ENCODE peak calls at places on chromosomes 1 and 21, in four cellular contexts. I, D, V and T are unnamed samples.

GRCh38 chr21:43274946-43275310 is 106.1 kb downstream of the CRYAA start:
- DNase-seq in I (no peak), D (no peak), V (no peak), T (no peak)

GRCh38 chr21:26782754-26783153 is 62.5 kb downstream of the ADAMTS1 start:
- DNase-seq in I (no peak), D (no peak), V (no peak), T (no peak)

GRCh38 chr21:27372381-27372780 is 405.5 kb upstream of the ADAMTS5 start:
- DNase-seq in I (no peak), D (no peak), V (no peak), T (no peak)

GRCh38 chr1:227892930-227893695 is 54.6 kb downstream of the WNT9A start:
- DNase-seq in I (peak; percentile 56), D (peak; percentile 15), V (no peak), T (no peak)

GRCh38 chr1:203264052-203264501 is 34.6 kb upstream of the CHIT1 start:
- DNase-seq in I (no peak), D (peak; percentile 17), V (no peak), T (no peak)

GRCh38 chr1:234968470-234968869 is 160.2 kb downstream of the TOMM20 start:
- DNase-seq in I (no peak), D (no peak), V (no peak), T (no peak)

GRCh38 chr1:229406798-229407197 is 27.1 kb downstream of the ACTA1 start:
- DNase-seq in I (no peak), D (no peak), V (no peak), T (no peak)

GRCh38 chr1:239999170-239999569 is 92.5 kb upstream of the FMN2 start:
- DNase-seq in I (no peak), D (no peak), V (no peak), T (no peak)

GRCh38 chr1:9271861-9272595 is 20.7 kb upstream of the SPSB1 start:
- DNase-seq in I (no peak), D (no peak), V (no peak), T (no peak)

GRCh38 chr1:236552901-236553300 is 29.1 kb downstream of the LGALS8 start:
- DNase-seq in I (no peak), D (no peak), V (no peak), T (no peak)

GRCh38 chr1:228066891-228067654 is 15.4 kb upstream of the ARF1 start:
- DNase-seq in I (no peak), D (no peak), V (no peak), T (no peak)

GRCh38 chr1:201748331-201748730 is 80.6 kb upstream of the IPO9 start:
- DNase-seq in I (no peak), D (no peak), V (peak; percentile 54), T (no peak)

GRCh38 chr1:23598424-23598823 is 39.1 kb upstream of the ID3 start:
- DNase-seq in I (no peak), D (no peak), V (no peak), T (no peak)

GRCh38 chr1:9835758-9836631 is 12.2 kb upstream of the CLSTN1 start:
- DNase-seq in I (peak; percentile 52), D (peak; percentile 86), V (peak; percentile 74), T (no peak)

GRCh38 chr1:145986551-145986950 is 9.8 kb downstream of the TXNIP start:
- DNase-seq in I (no peak), D (no peak), V (no peak), T (no peak)

GRCh38 chr1:228289239-228289849 is 81.5 kb downstream of the OBSCN start:
- DNase-seq in I (peak; percentile 43), D (no peak), V (no peak), T (no peak)

GRCh38 chr1:186188004-186188539 is 187.0 kb downstream of the TPR start:
- DNase-seq in I (no peak), D (no peak), V (peak; percentile 54), T (no peak)

GRCh38 chr1:93585059-93585966 is 96.3 kb downstream of the BCAR3 start:
- DNase-seq in I (peak; percentile 93), D (peak; percentile 98), V (peak; percentile 99), T (no peak)

GRCh38 chr1:234531181-234532132 is 52.5 kb upstream of the TARBP1 start:
- DNase-seq in I (peak; percentile 78), D (peak; percentile 82), V (peak; percentile 34), T (no peak)

GRCh38 chr1:31562707-31563360 is 13.5 kb upstream of the TINAGL1 start:
- DNase-seq in I (no peak), D (peak; percentile 10), V (peak; percentile 76), T (no peak)

GRCh38 chr21:45985471-45986315 is 4.1 kb downstream of the COL6A1 start:
- DNase-seq in I (peak; percentile 75), D (no peak), V (no peak), T (no peak)

DNA sequence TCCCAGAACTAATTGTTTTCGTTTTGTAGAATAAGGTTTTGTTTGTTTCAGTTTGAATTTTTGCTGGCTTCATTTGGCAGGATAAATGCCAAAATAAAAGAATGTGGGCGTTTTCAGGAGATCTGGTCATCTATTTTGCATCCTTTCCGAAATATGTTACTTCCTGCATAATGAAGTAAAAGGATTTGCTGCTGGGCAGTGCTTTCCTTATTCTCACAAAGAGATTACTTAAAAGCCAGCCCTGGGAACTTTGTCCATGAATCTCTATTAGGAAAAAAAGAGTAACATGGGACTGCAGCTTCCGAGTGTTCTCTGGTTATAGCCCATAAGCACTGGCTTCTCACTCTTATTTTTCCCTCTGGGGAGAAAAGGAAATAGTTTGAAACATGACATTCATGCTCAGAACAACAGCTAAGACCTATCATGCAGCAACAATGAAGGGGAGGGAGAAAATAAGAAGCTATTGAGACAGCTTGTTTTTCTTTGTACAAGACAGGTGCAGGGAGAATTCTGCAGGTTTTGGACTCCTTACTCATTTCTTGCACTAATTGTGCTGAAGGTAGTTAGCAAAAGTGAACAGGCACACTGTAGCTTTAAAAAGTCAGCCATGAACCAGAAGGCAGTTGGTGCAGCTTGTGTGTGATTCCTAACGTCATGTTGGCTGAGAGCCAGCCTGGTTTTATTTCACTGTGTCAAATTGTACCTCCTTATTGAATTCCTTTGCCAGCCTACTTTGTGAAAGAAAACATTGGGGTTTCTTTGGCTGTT is at the start of gene SAMD13:
- DNase-seq in I (no peak), D (peak; percentile 55), V (peak; percentile 26), T (no peak)
- H3K4me3 ChIP-seq in I (peak within 1 kb of the TSS; percentile 32), D (peak within 1 kb of the TSS; percentile 25), V (no peak within 1 kb of the TSS), T (peak within 1 kb of the TSS; percentile 19)

GRCh38 chr1:156435551-156436318 is 64.8 kb downstream of the MEF2D start:
- DNase-seq in I (peak; percentile 84), D (no peak), V (no peak), T (no peak)
- H3K4me3 ChIP-seq in I (peak overlapping the region; percentile 45), D (peak overlapping the region; percentile 31), V (no peak overlapping the region), T (peak overlapping the region; percentile 22)

GRCh38 chr1:206506405-206506802 is 927 bp upstream of the RASSF5 start:
- DNase-seq in I (no peak), D (no peak), V (no peak), T (no peak)

GRCh38 chr1:206505702-206506375 is 1.5 kb upstream of the RASSF5 start:
- DNase-seq in I (no peak), D (no peak), V (no peak), T (no peak)

GRCh38 chr1:206508130-206508884 is 976 bp downstream of the RASSF5 start:
- DNase-seq in I (no peak), D (no peak), V (no peak), T (no peak)

GRCh38 chr1:206507395-206508129 is at the start of gene RASSF5:
- DNase-seq in I (peak; percentile 98), D (peak; percentile 91), V (peak; percentile 89), T (peak; percentile 35)

GRCh38 chr1:206506803-206507394 is 432 bp upstream of the RASSF5 start:
- DNase-seq in I (peak; percentile 90), D (no peak), V (no peak), T (no peak)
- H3K4me3 ChIP-seq in I (peak overlapping the region; percentile 81), D (peak overlapping the region; percentile 64), V (peak overlapping the region; percentile 69), T (peak overlapping the region; percentile 85)

GRCh38 chr1:47996406-47997226 is 569 bp downstream of the TRABD2B start:
- DNase-seq in I (peak; percentile 86), D (no peak), V (no peak), T (no peak)
- H3K4me3 ChIP-seq in I (peak overlapping the region; percentile 55), D (peak overlapping the region; percentile 65), V (no peak overlapping the region), T (peak overlapping the region; percentile 84)

GRCh38 chr1:161260939-161261858 is 2.7 kb downstream of the PCP4L1 start:
- DNase-seq in I (no peak), D (no peak), V (no peak), T (no peak)

GRCh38 chr1:161259765-161260164 is 1.2 kb downstream of the PCP4L1 start:
- DNase-seq in I (no peak), D (no peak), V (no peak), T (no peak)

GRCh38 chr1:161261859-161262225 is 3.3 kb downstream of the PCP4L1 start:
- DNase-seq in I (no peak), D (no peak), V (no peak), T (no peak)

GRCh38 chr1:161258439-161259386 is at the start of gene PCP4L1:
- DNase-seq in I (peak; percentile 89), D (peak; percentile 56), V (peak; percentile 16), T (no peak)

DNA sequence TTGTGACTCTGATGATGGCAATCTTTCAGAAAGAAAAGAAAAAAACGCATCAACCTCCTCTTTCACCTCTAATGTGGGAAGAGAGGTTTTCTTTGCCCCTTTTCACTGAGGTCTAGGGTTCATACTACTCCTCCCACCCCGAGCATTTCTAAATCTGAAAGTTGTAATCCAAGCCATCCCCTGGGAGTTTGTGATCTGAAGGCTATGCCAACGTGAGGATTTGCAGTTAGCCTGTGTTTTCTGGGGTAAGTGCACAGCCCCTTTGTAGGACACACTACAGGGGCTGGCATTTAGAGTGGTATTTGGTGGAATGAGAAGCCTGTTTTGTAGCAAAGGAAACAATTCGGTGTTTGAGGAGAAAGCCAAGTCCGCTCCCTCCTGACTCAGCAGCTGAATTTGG is 1.8 kb downstream of the PCP4L1 start:
- DNase-seq in I (no peak), D (no peak), V (no peak), T (no peak)
- H3K4me3 ChIP-seq in I (no peak overlapping the region), D (no peak overlapping the region), V (no peak overlapping the region), T (no peak overlapping the region)

GRCh38 chr1:45359882-45360513 is 19.8 kb upstream of the MUTYH start:
- DNase-seq in I (no peak), D (peak; percentile 69), V (peak; percentile 64), T (no peak)
- H3K4me3 ChIP-seq in I (no peak overlapping the region), D (no peak overlapping the region), V (no peak overlapping the region), T (no peak overlapping the region)

GRCh38 chr1:13543451-13543911 is 29.7 kb upstream of the LRRC38 start:
- DNase-seq in I (no peak), D (peak; percentile 42), V (no peak), T (no peak)
- H3K4me3 ChIP-seq in I (no peak overlapping the region), D (no peak overlapping the region), V (no peak overlapping the region), T (no peak overlapping the region)

GRCh38 chr1:6241107-6241886 is 2.7 kb upstream of the HES3 start:
- DNase-seq in I (no peak), D (no peak), V (no peak), T (no peak)
- H3K4me3 ChIP-seq in I (no peak overlapping the region), D (no peak overlapping the region), V (no peak overlapping the region), T (no peak overlapping the region)

DNA sequence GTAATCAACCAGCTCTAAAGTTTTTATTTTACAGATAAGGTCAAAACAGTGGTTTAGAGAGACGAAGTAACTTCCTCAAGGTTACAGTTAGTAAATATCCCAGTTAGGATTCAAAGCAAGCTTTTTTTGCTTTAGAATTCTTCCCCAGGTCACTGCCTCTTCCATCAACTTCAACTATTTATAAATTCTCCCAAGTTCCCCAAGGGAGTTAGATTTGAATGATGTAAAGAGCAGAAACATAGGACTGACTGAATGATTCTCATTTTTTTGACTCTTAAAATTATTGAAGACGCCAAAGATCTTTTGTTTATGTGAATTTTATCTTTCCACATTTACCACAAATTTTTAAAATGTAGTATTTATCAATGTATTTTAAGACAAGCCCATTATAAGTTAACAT is 4.1 kb downstream of the POGZ start:
- DNase-seq in I (no peak), D (no peak), V (no peak), T (no peak)
- H3K4me3 ChIP-seq in I (no peak overlapping the region), D (no peak overlapping the region), V (no peak overlapping the region), T (no peak overlapping the region)